ENCODE peak calls at places on chromosomes 5 and 9, in five cellular contexts. K, N, L, M and F are unnamed samples.

GRCh38 chr9:110029422-110029814 is 178.5 kb downstream of the C9orf152 start:
- DNase-seq in K (no peak), N (no peak), L (no peak), M (no peak), F (no peak)

GRCh38 chr9:110050925-110051355 is 157.0 kb downstream of the C9orf152 start:
- DNase-seq in K (no peak), N (no peak), L (no peak), M (peak; percentile 83), F (no peak)

GRCh38 chr5:392431-392988 is 50.5 kb upstream of the EXOC3 start:
- DNase-seq in K (peak; percentile 62), N (no peak), L (no peak), M (peak; percentile 99), F (peak; percentile 57)

GRCh38 chr9:121824651-121825480 is 173.4 kb downstream of the DAB2IP start:
- DNase-seq in K (no peak), N (no peak), L (no peak), M (no peak), F (no peak)

GRCh38 chr5:120454094-120454798 is 9.9 kb upstream of the PRR16 start:
- DNase-seq in K (no peak), N (no peak), L (peak; percentile 11), M (no peak), F (no peak)

GRCh38 chr5:112396430-112396829 is 22.6 kb downstream of the EPB41L4A start:
- DNase-seq in K (no peak), N (no peak), L (no peak), M (no peak), F (no peak)

GRCh38 chr5:55223219-55223987 is 3.7 kb downstream of the MCIDAS start:
- DNase-seq in K (no peak), N (no peak), L (no peak), M (no peak), F (no peak)

GRCh38 chr5:115377468-115378217 is 81.2 kb upstream of the CCDC112 start:
- DNase-seq in K (no peak), N (no peak), L (peak; percentile 24), M (peak; percentile 64), F (no peak)

GRCh38 chr5:141051526-141051876 is 327 bp downstream of the PCDHB1 start:
- DNase-seq in K (no peak), N (no peak), L (no peak), M (no peak), F (no peak)

GRCh38 chr5:122788996-122789395 is 14.1 kb downstream of the SNX2 start:
- DNase-seq in K (no peak), N (no peak), L (no peak), M (no peak), F (no peak)

GRCh38 chr5:109191153-109191558 is 218.6 kb downstream of the PJA2 start:
- DNase-seq in K (no peak), N (no peak), L (no peak), M (peak; percentile 77), F (no peak)

GRCh38 chr9:88173378-88173999 is 35.2 kb upstream of the SPATA31C2 start:
- DNase-seq in K (peak; percentile 60), N (no peak), L (peak; percentile 46), M (peak; percentile 74), F (no peak)

GRCh38 chr5:53116597-53116996 is 7.0 kb upstream of the MOCS2 start:
- DNase-seq in K (no peak), N (no peak), L (no peak), M (no peak), F (no peak)

GRCh38 chr5:6096101-6096500 is 282.2 kb downstream of the MED10 start:
- DNase-seq in K (no peak), N (no peak), L (no peak), M (no peak), F (no peak)

GRCh38 chr5:76994337-76994736 is 35.9 kb upstream of the AGGF1 start:
- DNase-seq in K (no peak), N (no peak), L (no peak), M (no peak), F (no peak)

GRCh38 chr9:92332577-92333287 is 7.0 kb downstream of the CENPP start:
- DNase-seq in K (no peak), N (no peak), L (peak; percentile 16), M (no peak), F (no peak)

GRCh38 chr5:138770977-138771376 is 17.8 kb downstream of the CTNNA1 start:
- DNase-seq in K (no peak), N (no peak), L (no peak), M (no peak), F (no peak)

GRCh38 chr9:82424599-82424998 is 436.0 kb downstream of the SPATA31D1 start:
- DNase-seq in K (no peak), N (no peak), L (no peak), M (no peak), F (no peak)

GRCh38 chr9:37464006-37464405 is 1.2 kb downstream of the ZBTB5 start:
- DNase-seq in K (no peak), N (no peak), L (no peak), M (no peak), F (no peak)

GRCh38 chr9:135665795-135666189 is 2.7 kb downstream of the LCN9 start:
- DNase-seq in K (no peak), N (no peak), L (no peak), M (no peak), F (no peak)

GRCh38 chr5:61744690-61745619 is 412.9 kb downstream of the ZSWIM6 start:
- DNase-seq in K (no peak), N (no peak), L (no peak), M (no peak), F (no peak)

GRCh38 chr9:87285183-87285582 is 212.5 kb upstream of the DAPK1 start:
- DNase-seq in K (no peak), N (no peak), L (peak; percentile 25), M (no peak), F (no peak)

GRCh38 chr5:166768536-166768935 is 1522.9 kb upstream of the WWC1 start:
- DNase-seq in K (no peak), N (no peak), L (no peak), M (no peak), F (no peak)

GRCh38 chr5:179194941-179195381 is 134.8 kb downstream of the ZNF354C start:
- DNase-seq in K (no peak), N (no peak), L (no peak), M (no peak), F (no peak)